ENCODE peak calls at places on chromosomes 1 and 21, in five cellular contexts. K is H1, O is K562, G is GM12878, Z is HepG2. R is an unnamed sample.

GRCh38 chr1:235918481-235918880 is 51.8 kb upstream of the LYST start:
- DNase-seq in K (no peak), O (no peak), G (no peak), Z (no peak), R (no peak)

GRCh38 chr21:31132574-31133242 is 94.4 kb upstream of the KRTAP19-8 start:
- DNase-seq in K (no peak), O (no peak), G (peak; percentile 93), Z (no peak), R (no peak)

GRCh38 chr1:44390277-44390676 is 14.8 kb upstream of the RNF220 start:
- DNase-seq in K (no peak), O (no peak), G (no peak), Z (peak; percentile 78), R (peak; percentile 30)

GRCh38 chr21:18049461-18049860 is 195.2 kb upstream of the CHODL start:
- DNase-seq in K (no peak), O (no peak), G (no peak), Z (no peak), R (no peak)

GRCh38 chr1:23865543-23865930 is 2.6 kb downstream of the FUCA1 start:
- DNase-seq in K (no peak), O (no peak), G (peak; percentile 81), Z (no peak), R (no peak)

GRCh38 chr1:9166289-9167235 is 37.7 kb upstream of the GPR157 start:
- DNase-seq in K (no peak), O (no peak), G (no peak), Z (no peak), R (no peak)

GRCh38 chr21:20016431-20017005 is 981.7 kb upstream of the NCAM2 start:
- DNase-seq in K (peak; percentile 13), O (no peak), G (no peak), Z (no peak), R (no peak)

GRCh38 chr1:20466231-20466630 is 19.8 kb downstream of the CAMK2N1 start:
- DNase-seq in K (no peak), O (no peak), G (no peak), Z (no peak), R (no peak)

GRCh38 chr1:60987904-60988303 is 94.5 kb upstream of the NFIA start:
- DNase-seq in K (no peak), O (no peak), G (no peak), Z (no peak), R (no peak)

GRCh38 chr21:32698286-32698685 is 29.5 kb downstream of the SYNJ1 start:
- DNase-seq in K (no peak), O (no peak), G (no peak), Z (no peak), R (no peak)

GRCh38 chr1:83769072-83769471 is 229.9 kb downstream of the TTLL7 start:
- DNase-seq in K (no peak), O (no peak), G (no peak), Z (no peak), R (no peak)

GRCh38 chr1:206706298-206706791 is 21.6 kb downstream of the MAPKAPK2 start:
- DNase-seq in K (no peak), O (no peak), G (no peak), Z (no peak), R (no peak)

GRCh38 chr1:61481313-61481712 is 243.6 kb downstream of the TM2D1 start:
- DNase-seq in K (no peak), O (no peak), G (no peak), Z (no peak), R (peak; percentile 28)

GRCh38 chr1:64733576-64734288 is 11.1 kb upstream of the RAVER2 start:
- DNase-seq in K (no peak), O (no peak), G (no peak), Z (no peak), R (no peak)

GRCh38 chr21:25997788-25998611 is 172.6 kb downstream of the APP start:
- DNase-seq in K (peak; percentile 77), O (no peak), G (no peak), Z (peak; percentile 88), R (no peak)

GRCh38 chr1:229284887-229285286 is 14.0 kb downstream of the RAB4A start:
- DNase-seq in K (no peak), O (no peak), G (no peak), Z (no peak), R (no peak)

GRCh38 chr21:42646836-42647235 is 6.6 kb upstream of the PDE9A start:
- DNase-seq in K (no peak), O (no peak), G (no peak), Z (no peak), R (no peak)

GRCh38 chr1:68644521-68644920 is 147.6 kb upstream of the DEPDC1 start:
- DNase-seq in K (no peak), O (no peak), G (no peak), Z (no peak), R (no peak)

GRCh38 chr1:201085902-201086735 is 26.1 kb downstream of the CACNA1S start:
- DNase-seq in K (peak; percentile 25), O (peak; percentile 72), G (no peak), Z (peak; percentile 36), R (peak; percentile 61)

GRCh38 chr1:212039622-212040021 is 4.1 kb downstream of the DTL start:
- DNase-seq in K (no peak), O (no peak), G (no peak), Z (no peak), R (no peak)

GRCh38 chr1:88890790-88891317 is 513 bp downstream of the GTF2B start:
- DNase-seq in K (no peak), O (no peak), G (no peak), Z (peak; percentile 36), R (no peak)

GRCh38 chr1:88885933-88886332 is 5.4 kb downstream of the GTF2B start:
- DNase-seq in K (no peak), O (no peak), G (no peak), Z (no peak), R (no peak)

GRCh38 chr1:88888755-88889154 is 2.6 kb downstream of the GTF2B start:
- DNase-seq in K (no peak), O (no peak), G (no peak), Z (no peak), R (no peak)

GRCh38 chr1:88892146-88892877 is 945 bp upstream of the GTF2B start:
- DNase-seq in K (no peak), O (no peak), G (no peak), Z (peak; percentile 97), R (peak; percentile 95)

GRCh38 chr1:88891318-88892145 is at the start of gene GTF2B:
- DNase-seq in K (peak; percentile 54), O (peak; percentile 70), G (peak; percentile 96), Z (peak; percentile 89), R (peak; percentile 95)
- TF ChIP-seq EP300 in K (peak; percentile 55), O (peak; percentile 52), G (peak; percentile 61), Z (peak; percentile 36), R (no peak)

GRCh38 chr1:49864597-49864996 is 159.2 kb downstream of the AGBL4 start:
- DNase-seq in K (no peak), O (no peak), G (no peak), Z (no peak), R (no peak)
- TF ChIP-seq CEBPB in K (no peak), O (no peak), G (no peak), Z (no peak), R (no peak)

GRCh38 chr1:179883040-179883501 is 986 bp downstream of the TOR1AIP1 start:
- DNase-seq in K (no peak), O (no peak), G (no peak), Z (no peak), R (no peak)

GRCh38 chr1:179879797-179880196 is 2.2 kb upstream of the TOR1AIP2 start:
- DNase-seq in K (no peak), O (no peak), G (no peak), Z (no peak), R (no peak)

GRCh38 chr1:179883739-179884138 is 1.7 kb downstream of the TOR1AIP1 start:
- DNase-seq in K (no peak), O (peak; percentile 35), G (peak; percentile 56), Z (peak; percentile 45), R (no peak)

GRCh38 chr1:179881642-179882252 is 338 bp upstream of the TOR1AIP1 start:
- DNase-seq in K (peak; percentile 58), O (no peak), G (no peak), Z (peak; percentile 70), R (peak; percentile 96)

GRCh38 chr1:179882253-179883039 is at the start of gene TOR1AIP1:
- DNase-seq in K (peak; percentile 94), O (peak; percentile 91), G (peak; percentile 97), Z (peak; percentile 93), R (peak; percentile 84)
- TF ChIP-seq EP300 in K (peak; percentile 86), O (peak; percentile 64), G (peak; percentile 92), Z (no peak), R (no peak)

DNA sequence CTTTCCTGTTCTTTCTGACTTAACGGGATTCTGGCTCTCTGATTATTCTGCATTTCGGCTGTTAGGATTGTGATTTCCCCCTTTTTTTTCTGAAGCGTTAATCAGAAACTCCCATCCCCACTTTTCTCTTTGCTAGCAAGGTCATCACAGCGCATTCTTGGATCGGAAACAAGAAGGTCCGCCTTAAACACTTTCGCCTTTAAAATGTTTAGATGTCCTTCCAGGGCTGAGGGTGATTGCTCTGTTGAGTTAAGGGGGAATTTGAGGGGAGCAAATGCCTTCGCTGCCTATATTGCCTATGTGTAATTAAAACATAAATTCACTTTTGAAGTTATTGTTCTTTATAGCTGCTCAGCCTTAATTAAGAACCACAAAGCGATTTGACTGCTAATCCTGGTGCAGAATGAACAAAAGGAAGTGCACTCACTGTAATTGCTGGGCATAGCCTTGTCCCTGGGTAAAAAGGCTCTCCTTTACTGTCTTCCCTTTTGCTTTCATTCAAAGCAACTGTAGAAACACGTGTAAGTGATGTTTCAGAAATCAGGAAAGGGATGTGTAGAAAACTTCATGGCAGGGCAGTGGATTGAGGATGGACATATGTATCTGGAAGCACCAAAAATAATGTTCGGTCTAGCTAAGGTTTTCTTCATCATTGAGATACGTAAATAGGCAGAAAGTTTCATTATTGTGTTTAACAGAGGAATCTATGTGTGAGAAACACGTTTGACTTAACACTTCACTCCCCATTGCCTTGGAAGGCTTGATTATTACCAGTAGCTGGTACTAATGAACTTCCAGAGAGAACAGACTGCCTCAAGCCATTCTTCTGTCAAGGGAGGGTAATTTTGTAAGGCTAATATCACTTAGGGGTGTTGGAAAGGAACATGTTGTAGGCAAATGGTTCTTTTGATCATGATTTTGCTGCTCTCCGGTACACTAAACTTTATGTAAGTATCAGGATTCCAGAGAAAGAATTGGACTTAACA is 1.4 kb downstream of the LAMC1 start:
- DNase-seq in K (no peak), O (no peak), G (no peak), Z (no peak), R (no peak)
- TF ChIP-seq CEBPB in K (no peak), O (no peak), G (no peak), Z (no peak), R (no peak)

GRCh38 chr1:92804721-92805169 is 19.8 kb upstream of the EVI5 start:
- DNase-seq in K (no peak), O (peak; percentile 61), G (no peak), Z (peak; percentile 41), R (peak; percentile 88)
- TF ChIP-seq EP300 in K (no peak), O (peak; percentile 92), G (no peak), Z (no peak), R (no peak)